ENCODE peak calls at places on chromosomes 3 and 15, in six cellular contexts. Q is breast epithelium, A is GM12878, Z is A549, M is adrenal gland, R is heart left ventricle. I is an unnamed sample.
A peak's percentile ranks its signal among the peaks of the same experiment; 100 is the strongest.

GRCh38 chr15:52785672-52786406 is 4.3 kb downstream of the ONECUT1 start:
- DNase-seq in A (no peak), R (no peak), Q (no peak), Z (no peak), M (no peak), I (no peak)

GRCh38 chr3:194561306-194561974 is 71.8 kb downstream of the TMEM44 start:
- DNase-seq in A (no peak), M (peak; percentile 54), Z (peak; percentile 41), Q (no peak), R (no peak), I (no peak)

GRCh38 chr3:8838765-8839423 is 69.5 kb upstream of the OXTR start:
- DNase-seq in M (no peak), A (no peak), Z (no peak), R (no peak), Q (no peak), I (no peak)

GRCh38 chr15:92683511-92683834 is 27.9 kb upstream of the FAM174B start:
- DNase-seq in R (no peak), A (no peak), M (no peak), Z (peak; percentile 68), Q (no peak), I (no peak)

GRCh38 chr3:46154300-46154699 is 53.8 kb downstream of the CCR1 start:
- DNase-seq in Z (no peak), Q (no peak), A (no peak), M (no peak), R (no peak), I (no peak)

GRCh38 chr3:57855281-57855680 is 99.2 kb downstream of the SLMAP start:
- DNase-seq in Z (no peak), R (no peak), A (no peak), Q (no peak), M (no peak), I (no peak)

GRCh38 chr3:190941694-190942280 is 79.3 kb upstream of the GMNC start:
- DNase-seq in M (no peak), Q (no peak), A (no peak), Z (no peak), R (no peak), I (no peak)

GRCh38 chr3:131285456-131285855 is 96.1 kb upstream of the NUDT16 start:
- DNase-seq in A (no peak), M (no peak), R (no peak), Q (no peak), Z (no peak), I (no peak)

GRCh38 chr15:66940368-66940767 is 125.0 kb upstream of the SMAD3 start:
- DNase-seq in A (peak; percentile 76), Q (no peak), Z (no peak), M (no peak), R (no peak), I (no peak)

GRCh38 chr15:45943255-45943654 is 308.4 kb downstream of the SQOR start:
- DNase-seq in Q (no peak), R (no peak), A (no peak), M (no peak), Z (peak; percentile 41), I (no peak)

GRCh38 chr3:53231532-53232511 is 24.0 kb downstream of the TKT start:
- DNase-seq in A (no peak), Z (no peak), Q (no peak), R (no peak), M (no peak), I (no peak)

GRCh38 chr15:39959411-39959810 is 25.5 kb downstream of the EIF2AK4 start:
- DNase-seq in R (no peak), M (no peak), Q (no peak), A (no peak), Z (no peak), I (no peak)

GRCh38 chr3:76044601-76045600 is 259.6 kb upstream of the ZNF717 start:
- DNase-seq in Z (peak; percentile 10), A (no peak), R (no peak), M (peak; percentile 44), Q (no peak), I (no peak)

GRCh38 chr15:41501191-41501917 is 7.7 kb downstream of the ITPKA start:
- DNase-seq in Z (no peak), M (no peak), Q (no peak), R (peak; percentile 56), A (no peak), I (no peak)

GRCh38 chr3:144018776-144019175 is 47.2 kb downstream of the DIPK2A start:
- DNase-seq in R (no peak), Q (no peak), A (no peak), M (peak; percentile 46), Z (no peak), I (no peak)

GRCh38 chr3:56323986-56324420 is 144.3 kb downstream of the ERC2 start:
- DNase-seq in M (peak; percentile 61), Q (no peak), Z (no peak), R (no peak), A (no peak), I (no peak)

GRCh38 chr15:96428742-96429141 is 98.2 kb downstream of the NR2F2 start:
- DNase-seq in M (peak; percentile 84), Q (no peak), Z (peak; percentile 50), R (no peak), A (no peak), I (peak; percentile 23)

GRCh38 chr3:140794507-140794906 is 116.6 kb downstream of the TRIM42 start:
- DNase-seq in A (no peak), Z (no peak), R (no peak), Q (no peak), M (no peak), I (no peak)

GRCh38 chr3:67288707-67289106 is 290.6 kb downstream of the KBTBD8 start:
- DNase-seq in Q (no peak), Z (no peak), R (no peak), M (no peak), A (no peak), I (no peak)

GRCh38 chr3:48503406-48504050 is 446 bp downstream of the SHISA5 start:
- DNase-seq in Z (no peak), Q (peak; percentile 33), R (peak; percentile 72), M (peak; percentile 58), A (no peak), I (peak; percentile 94)

GRCh38 chr3:160935413-160936095 is 169.6 kb downstream of the B3GALNT1 start:
- DNase-seq in Z (no peak), R (no peak), M (peak; percentile 67), A (no peak), Q (no peak), I (no peak)

GRCh38 chr3:29065211-29065785 is 215.6 kb upstream of the RBMS3 start:
- DNase-seq in A (no peak), Q (peak; percentile 90), Z (peak; percentile 95), R (no peak), M (peak; percentile 58), I (peak; percentile 50)

GRCh38 chr15:74399511-74400312 is 32.3 kb upstream of the CYP11A1 start:
- DNase-seq in A (no peak), Z (no peak), R (no peak), Q (no peak), M (no peak), I (no peak)

GRCh38 chr15:58755956-58756355 is 6.4 kb upstream of the ADAM10 start:
- DNase-seq in A (no peak), Z (no peak), R (no peak), M (peak; percentile 43), Q (no peak), I (no peak)

GRCh38 chr3:196141052-196141865 is 59.4 kb upstream of the TFRC start:
- DNase-seq in M (no peak), A (no peak), Q (no peak), R (no peak), Z (no peak), I (no peak)

GRCh38 chr3:176937994-176938393 is 259.3 kb downstream of the TBL1XR1 start:
- DNase-seq in A (no peak), Z (no peak), R (no peak), M (no peak), Q (no peak), I (no peak)
- H3K4me3 ChIP-seq in A (no peak overlapping the region), Z (no peak overlapping the region), R (no peak overlapping the region), M (no peak overlapping the region), Q (no peak overlapping the region), I (no peak overlapping the region)

GRCh38 chr15:90213123-90213817 is 12.1 kb downstream of the SEMA4B start:
- DNase-seq in Q (no peak), A (no peak), M (no peak), Z (no peak), R (peak; percentile 47), I (no peak)

GRCh38 chr15:90211440-90212168 is 10.5 kb downstream of the SEMA4B start:
- DNase-seq in Z (peak; percentile 88), Q (no peak), R (no peak), A (no peak), M (no peak), I (no peak)

GRCh38 chr15:90213818-90214204 is 12.7 kb downstream of the SEMA4B start:
- DNase-seq in M (no peak), Z (no peak), R (peak; percentile 19), Q (no peak), A (no peak), I (no peak)

GRCh38 chr15:90212221-90213079 is 11.3 kb downstream of the SEMA4B start:
- DNase-seq in R (peak; percentile 19), Z (no peak), M (peak; percentile 59), Q (peak; percentile 58), A (no peak), I (no peak)

GRCh38 chr15:90214553-90215205 is 13.5 kb downstream of the SEMA4B start:
- DNase-seq in Q (no peak), Z (peak; percentile 64), R (no peak), M (no peak), A (no peak), I (no peak)
- TF ChIP-seq CTCF in Q (no peak), Z (peak; percentile 13), R (peak; percentile 8), M (peak; percentile 27), A (no peak), I (no peak)

GRCh38 chr3:16884748-16885587 is at the start of gene PLCL2:
- DNase-seq in Z (peak; percentile 46), M (peak; percentile 52), A (no peak), R (peak; percentile 84), Q (no peak), I (peak; percentile 87)
- TF ChIP-seq POLR2A in Z (no peak), M (no peak), A (peak; percentile 65), R (no peak), Q (no peak), I (no peak)

GRCh38 chr3:38168988-38169363 is 3.6 kb downstream of the OXSR1 start:
- DNase-seq in M (no peak), Q (no peak), R (no peak), Z (no peak), A (no peak), I (no peak)
- H3K4me3 ChIP-seq in M (no peak overlapping the region), Q (no peak overlapping the region), R (no peak overlapping the region), Z (no peak overlapping the region), A (peak overlapping the region; percentile 16), I (no peak overlapping the region)

DNA sequence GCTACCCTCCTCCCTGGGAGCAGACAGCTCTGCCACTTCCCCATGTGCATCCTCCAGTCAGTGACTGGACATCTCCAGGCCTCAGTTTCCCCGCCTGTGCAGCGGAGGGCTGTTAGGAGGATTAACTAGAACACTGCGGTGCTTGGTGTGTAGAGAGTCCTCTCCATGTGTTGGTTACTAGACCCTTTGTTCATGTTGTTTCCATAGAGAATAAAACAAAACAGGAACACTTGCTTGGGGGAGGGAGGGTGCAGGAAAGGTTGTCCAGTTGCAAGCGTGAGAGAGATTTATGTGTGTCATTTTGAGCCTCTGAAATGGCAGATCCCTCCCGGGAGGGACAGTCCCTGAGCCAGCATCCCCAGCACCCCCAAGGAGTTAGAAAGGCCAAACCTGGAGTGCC is 184.0 kb upstream of the LYSMD4 start:
- DNase-seq in A (no peak), Z (no peak), M (no peak), Q (no peak), R (no peak), I (no peak)
- TF ChIP-seq CTCF in A (no peak), Z (no peak), M (no peak), Q (no peak), R (no peak), I (no peak)